ENCODE peak calls at places on chromosomes 4 and X, in eight cellular contexts. V, J, M, K, F, Q, S and L are unnamed samples.

GRCh38 chrX:18702362-18703195 is 4.9 kb upstream of the PPEF1 start:
- DNase-seq in V (no peak), J (no peak), M (no peak), K (peak; percentile 43), F (no peak), Q (no peak), S (peak; percentile 49), L (no peak)

GRCh38 chr4:151417766-151418376 is 8.9 kb downstream of the FHIP1A start:
- DNase-seq in V (no peak), J (no peak), M (no peak), K (no peak), F (no peak), Q (peak; percentile 61), S (peak; percentile 38), L (no peak)

GRCh38 chrX:153395613-153396319 is 5.4 kb downstream of the PNMA6E start:
- DNase-seq in V (no peak), J (no peak), M (no peak), K (no peak), F (no peak), Q (no peak), S (no peak), L (no peak)

GRCh38 chrX:74925210-74926088 is at the start of gene NEXMIF:
- DNase-seq in V (peak; percentile 53), J (no peak), M (peak; percentile 60), K (no peak), F (no peak), Q (no peak), S (peak; percentile 7), L (no peak)

GRCh38 chr4:40121515-40121914 is 64.9 kb downstream of the N4BP2 start:
- DNase-seq in V (no peak), J (peak; percentile 16), M (no peak), K (peak; percentile 79), F (no peak), Q (peak; percentile 70), S (peak; percentile 88), L (peak; percentile 80)

GRCh38 chr4:44791842-44792241 is 65.5 kb upstream of the GNPDA2 start:
- DNase-seq in V (no peak), J (no peak), M (no peak), K (no peak), F (no peak), Q (no peak), S (no peak), L (no peak)

GRCh38 chr4:121950212-121950679 is 1.6 kb downstream of the TRPC3 start:
- DNase-seq in V (peak; percentile 88), J (peak; percentile 43), M (peak; percentile 88), K (peak; percentile 70), F (peak; percentile 84), Q (peak; percentile 16), S (peak; percentile 56), L (no peak)

GRCh38 chr4:57187241-57187640 is 77.1 kb upstream of the IGFBP7 start:
- DNase-seq in V (no peak), J (no peak), M (no peak), K (no peak), F (no peak), Q (peak; percentile 87), S (peak; percentile 6), L (no peak)

GRCh38 chr4:112519689-112520597 is 4.0 kb upstream of the NEUROG2 start:
- DNase-seq in V (no peak), J (no peak), M (no peak), K (no peak), F (no peak), Q (no peak), S (no peak), L (no peak)

GRCh38 chr4:41538887-41539498 is 1.0 kb downstream of the LIMCH1 start:
- DNase-seq in V (no peak), J (no peak), M (no peak), K (no peak), F (no peak), Q (peak; percentile 15), S (no peak), L (no peak)

GRCh38 chrX:20988118-20988517 is 386.1 kb upstream of the CNKSR2 start:
- DNase-seq in V (no peak), J (no peak), M (no peak), K (peak; percentile 46), F (no peak), Q (peak; percentile 76), S (peak; percentile 52), L (no peak)

GRCh38 chrX:9352243-9352642 is 112.6 kb upstream of the TBL1X start:
- DNase-seq in V (no peak), J (no peak), M (peak; percentile 28), K (no peak), F (no peak), Q (no peak), S (no peak), L (no peak)

GRCh38 chrX:120773801-120774200 is 101.9 kb downstream of the CT47B1 start:
- DNase-seq in V (no peak), J (no peak), M (no peak), K (no peak), F (no peak), Q (no peak), S (no peak), L (no peak)

GRCh38 chrX:120768681-120769080 is 107.0 kb downstream of the CT47B1 start:
- DNase-seq in V (no peak), J (no peak), M (no peak), K (peak; percentile 45), F (no peak), Q (peak; percentile 12), S (peak; percentile 71), L (no peak)

GRCh38 chrX:120774611-120775010 is 101.1 kb downstream of the CT47B1 start:
- DNase-seq in V (no peak), J (no peak), M (no peak), K (no peak), F (no peak), Q (no peak), S (peak; percentile 49), L (no peak)

GRCh38 chrX:120768254-120768653 is 107.4 kb downstream of the CT47B1 start:
- DNase-seq in V (no peak), J (no peak), M (no peak), K (peak; percentile 5), F (no peak), Q (no peak), S (peak; percentile 31), L (no peak)

DNA sequence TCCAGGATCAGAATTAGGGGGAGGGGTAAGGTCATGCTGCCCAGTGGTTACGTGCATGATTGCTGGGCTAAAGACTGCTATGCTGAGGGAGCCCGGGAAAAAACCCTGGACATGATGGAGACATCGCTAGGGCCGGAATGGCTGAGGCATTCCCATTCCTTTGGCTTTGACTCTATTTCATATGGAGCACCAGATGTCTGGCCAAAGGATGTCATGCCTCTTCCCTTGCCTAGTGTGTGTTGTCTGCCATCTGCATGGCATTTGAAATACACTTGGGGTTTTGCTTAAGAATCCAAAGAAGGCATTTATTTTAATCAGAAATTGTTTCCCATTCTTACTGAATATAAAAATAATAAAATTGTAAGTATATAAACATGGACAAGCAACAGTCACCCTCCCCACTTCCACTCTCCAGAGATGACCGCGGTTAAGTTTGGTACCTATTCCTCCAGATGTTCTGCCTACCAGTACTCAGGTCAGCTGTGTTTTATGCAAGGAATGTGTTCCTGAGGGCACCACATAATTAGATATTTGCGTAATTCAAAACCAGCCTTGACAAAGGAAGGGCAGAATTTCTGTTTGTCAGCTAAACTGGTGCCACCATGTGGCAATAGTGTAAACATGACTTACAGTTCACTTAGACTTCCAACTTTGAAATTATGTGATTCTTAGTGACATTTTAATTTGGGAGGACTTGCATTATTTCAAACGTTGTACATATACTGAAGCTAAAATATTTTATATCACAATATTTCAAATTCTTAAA is 105.9 kb downstream of the CT47B1 start:
- DNase-seq in V (no peak), J (no peak), M (peak; percentile 27), K (peak; percentile 66), F (no peak), Q (peak; percentile 64), S (peak; percentile 83), L (peak; percentile 21)
- TF ChIP-seq CTCF in V (peak; percentile 50), J (no peak), M (no peak), K (peak; percentile 39), F (peak; percentile 36), Q (peak; percentile 46), S (peak; percentile 36), L (peak; percentile 26)

DNA sequence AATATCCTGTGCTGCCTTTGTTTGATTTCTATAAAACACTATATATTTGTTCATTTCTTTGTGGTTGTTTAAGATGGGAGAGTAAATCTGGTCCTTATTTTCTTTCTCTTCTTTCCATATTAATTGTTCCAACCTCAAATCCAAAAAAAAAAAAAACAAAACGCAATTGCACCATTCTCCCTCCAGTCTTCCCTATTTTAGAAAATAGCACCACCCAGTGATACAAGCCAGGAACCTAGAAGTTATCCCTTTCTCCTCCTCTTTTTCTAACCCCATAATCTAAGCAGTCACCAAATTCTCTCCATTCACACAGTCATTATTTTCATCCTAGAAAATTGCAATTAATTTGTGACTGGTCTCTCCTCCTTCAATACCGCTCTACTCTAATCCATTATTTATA is 107.8 kb downstream of the GABRA3 start:
- DNase-seq in V (no peak), J (no peak), M (no peak), K (no peak), F (no peak), Q (no peak), S (peak; percentile 1), L (no peak)
- TF ChIP-seq CTCF in V (no peak), J (no peak), M (no peak), K (no peak), F (no peak), Q (peak; percentile 41), S (no peak), L (no peak)

DNA sequence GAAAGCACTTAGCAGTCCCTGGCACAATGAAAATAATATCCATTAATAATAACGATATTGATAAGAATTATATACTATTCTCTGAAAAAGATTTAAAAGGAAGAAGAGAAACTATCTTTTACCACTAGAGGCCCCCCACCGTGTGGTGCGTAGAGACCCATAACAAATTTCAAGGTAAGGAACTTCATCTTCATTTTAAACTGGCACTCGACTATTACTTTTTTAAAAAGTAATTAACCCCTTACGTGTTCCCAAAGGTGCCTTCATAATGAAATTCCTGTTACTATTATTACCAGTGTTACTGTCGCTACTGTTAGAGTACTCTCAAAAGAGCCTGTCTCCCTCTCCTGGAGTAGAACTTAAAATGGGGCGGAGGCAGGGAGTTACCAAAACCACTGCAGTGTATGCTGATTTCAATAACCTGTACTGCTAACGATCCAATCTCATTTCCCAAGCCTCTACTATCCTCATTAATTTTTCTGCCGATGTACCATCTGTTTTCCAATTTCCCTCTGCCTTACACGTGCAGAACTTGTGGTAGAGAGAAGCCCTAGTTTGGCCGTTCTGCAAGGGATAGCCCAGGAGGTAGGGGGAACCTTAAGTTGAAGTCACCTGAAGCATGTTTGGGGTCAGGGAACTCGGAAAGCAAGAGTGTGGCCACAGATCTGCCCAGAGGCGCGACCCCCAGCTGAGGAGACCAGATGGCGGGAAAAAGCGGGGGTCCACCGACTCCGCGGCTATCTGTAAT is 813 bp upstream of the STK26 start:
- DNase-seq in V (peak; percentile 22), J (no peak), M (peak; percentile 20), K (peak; percentile 5), F (no peak), Q (peak; percentile 26), S (no peak), L (no peak)
- TF ChIP-seq CTCF in V (peak; percentile 64), J (peak; percentile 4), M (no peak), K (peak; percentile 17), F (peak; percentile 6), Q (peak; percentile 37), S (peak; percentile 41), L (peak; percentile 23)

DNA sequence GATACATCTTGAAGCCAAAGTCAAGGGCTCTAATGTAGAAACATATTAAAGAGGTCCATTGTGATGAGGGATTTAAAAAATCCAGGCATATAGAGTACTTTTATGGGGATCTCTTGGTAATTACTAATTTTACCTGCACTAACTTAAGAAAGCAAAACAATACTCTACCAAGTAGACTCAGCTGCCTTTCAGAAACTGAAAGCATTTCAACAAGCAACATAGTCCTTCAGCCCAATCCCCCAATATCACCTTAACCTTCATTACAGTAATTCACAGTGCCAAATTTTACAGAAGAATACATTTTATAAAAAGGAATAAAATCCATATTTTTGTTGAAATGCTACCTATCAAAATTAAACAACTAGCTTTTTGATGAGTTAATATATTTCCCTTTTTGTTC is 422.9 kb downstream of the DTHD1 start:
- DNase-seq in V (no peak), J (no peak), M (no peak), K (no peak), F (no peak), Q (no peak), S (no peak), L (no peak)
- TF ChIP-seq CTCF in V (no peak), J (no peak), M (no peak), K (no peak), F (no peak), Q (no peak), S (no peak), L (no peak)